ENCODE peak calls at places on chromosomes 4 and X, in six cellular contexts. J is nucleus accumbens; L is NCI-H1048; U is GM04504; K is naive thymus-derived CD4-positive, alpha-beta T cell; Z is cortex of kidney. I is an unnamed sample.

GRCh38 chrX:98405376-98405775 is 1521.7 kb downstream of the RPA4 start:
- DNase-seq in K (no peak), Z (no peak), J (no peak), U (no peak), L (no peak), I (no peak)

GRCh38 chr4:22500128-22500611 is 15.7 kb downstream of the ADGRA3 start:
- DNase-seq in K (no peak), Z (no peak), J (no peak), L (no peak), U (no peak), I (no peak)

GRCh38 chrX:3567681-3568080 is 145.8 kb downstream of the PRKX start:
- DNase-seq in Z (no peak), L (no peak), J (no peak), U (no peak), K (no peak), I (no peak)

GRCh38 chr4:2598661-2599654 is 62.5 kb downstream of the FAM193A start:
- DNase-seq in U (no peak), L (no peak), K (no peak), J (no peak), Z (no peak), I (no peak)

GRCh38 chr4:13481569-13481968 is 2.6 kb downstream of the RAB28 start:
- DNase-seq in U (peak), Z (no peak), K (no peak), J (no peak), L (no peak), I (peak)

GRCh38 chrX:69616520-69617203 is 749 bp downstream of the EDA start:
- DNase-seq in U (no peak), Z (no peak), L (no peak), J (no peak), K (peak), I (no peak)

GRCh38 chr4:134610956-134611355 is 409.4 kb upstream of the PABPC4L start:
- DNase-seq in J (no peak), K (no peak), L (no peak), U (no peak), Z (no peak), I (no peak)

GRCh38 chr4:38860788-38861424 is 4.3 kb upstream of the TLR6 start:
- DNase-seq in Z (no peak), U (no peak), L (peak), K (peak), J (no peak), I (no peak)

GRCh38 chr4:162804323-162804924 is 362.3 kb downstream of the NAF1 start:
- DNase-seq in U (no peak), Z (no peak), J (no peak), K (no peak), L (no peak), I (no peak)

GRCh38 chr4:133597252-133597651 is 448.2 kb downstream of the PCDH10 start:
- DNase-seq in J (no peak), U (no peak), L (no peak), K (no peak), Z (no peak), I (no peak)

GRCh38 chr4:143531368-143531767 is 17.9 kb downstream of the SMARCA5 start:
- DNase-seq in U (no peak), K (no peak), J (no peak), Z (no peak), L (no peak), I (no peak)

GRCh38 chrX:133513116-133513515 is 97.8 kb upstream of the GPC4 start:
- DNase-seq in K (no peak), Z (no peak), L (no peak), U (no peak), J (no peak), I (no peak)

GRCh38 chr4:24594887-24595286 is 10.5 kb upstream of the DHX15 start:
- DNase-seq in L (peak), K (no peak), U (no peak), J (no peak), Z (no peak), I (no peak)

GRCh38 chrX:46653482-46653881 is 79.9 kb downstream of the CHST7 start:
- DNase-seq in U (no peak), J (no peak), Z (no peak), L (no peak), K (no peak), I (no peak)

GRCh38 chr4:15912961-15913630 is 25.4 kb downstream of the FGFBP1 start:
- DNase-seq in L (no peak), J (no peak), Z (no peak), K (no peak), U (no peak), I (no peak)